ENCODE peak calls at places on chromosomes 6 and 20, in seven cellular contexts. D, Y, R, W, F, E and Q are unnamed samples.

GRCh38 chr20:23092861-23093543 is 6.9 kb upstream of the CD93 start:
- DNase-seq in D (no peak), Y (no peak), R (no peak), W (no peak), F (no peak), E (no peak), Q (no peak)

GRCh38 chr20:34065260-34065659 is 46.8 kb downstream of the EIF2S2 start:
- DNase-seq in D (no peak), Y (no peak), R (no peak), W (no peak), F (no peak), E (no peak), Q (no peak)

GRCh38 chr6:7561153-7561964 is 19.9 kb downstream of the DSP start:
- DNase-seq in D (no peak), Y (no peak), R (no peak), W (no peak), F (no peak), E (no peak), Q (peak)

GRCh38 chr6:167993831-167994230 is 3.6 kb upstream of the KIF25 start:
- DNase-seq in D (no peak), Y (no peak), R (no peak), W (no peak), F (no peak), E (no peak), Q (no peak)

GRCh38 chr20:19974621-19975435 is 42.3 kb upstream of the NAA20 start:
- DNase-seq in D (no peak), Y (no peak), R (peak), W (peak), F (peak), E (no peak), Q (peak)

GRCh38 chr6:56370127-56370540 is 122.8 kb upstream of the COL21A1 start:
- DNase-seq in D (no peak), Y (no peak), R (peak), W (peak), F (peak), E (no peak), Q (peak)

GRCh38 chr6:40965046-40965445 is 74.0 kb downstream of the UNC5CL start:
- DNase-seq in D (no peak), Y (no peak), R (no peak), W (no peak), F (no peak), E (no peak), Q (no peak)

GRCh38 chr6:166430269-166430668 is 47.5 kb upstream of the MPC1 start:
- DNase-seq in D (no peak), Y (no peak), R (no peak), W (no peak), F (no peak), E (no peak), Q (no peak)

GRCh38 chr6:170018422-170019258 is 267.2 kb downstream of the ERMARD start:
- DNase-seq in D (no peak), Y (no peak), R (no peak), W (no peak), F (no peak), E (no peak), Q (no peak)

GRCh38 chr6:109360791-109361190 is 21.5 kb downstream of the CD164 start:
- DNase-seq in D (no peak), Y (no peak), R (no peak), W (no peak), F (no peak), E (no peak), Q (no peak)

GRCh38 chr6:40754481-40755045 is 167.4 kb upstream of the LRFN2 start:
- DNase-seq in D (no peak), Y (no peak), R (no peak), W (peak), F (no peak), E (no peak), Q (no peak)